ENCODE peak calls at places on chromosomes 1 and 21, in five cellular contexts. One of them, this sample, is unnamed.

GRCh38 chr1:47708658-47709301 is 270.9 kb downstream of the FOXD2 start:
- DNase-seq in fibroblast of lung: peak
- DNase-seq in brain microvascular endothelial cell: peak
- DNase-seq in OCI-LY7: no peak
- DNase-seq in GM12865: no peak
- DNase-seq in this sample: no peak

GRCh38 chr1:42456010-42456753 is at the start of the genes PPCS and ZMYND12:
- DNase-seq in fibroblast of lung: peak
- DNase-seq in brain microvascular endothelial cell: peak
- DNase-seq in OCI-LY7: peak
- DNase-seq in GM12865: peak
- DNase-seq in this sample: peak

GRCh38 chr1:24901791-24902470 is 28.1 kb downstream of the RUNX3 start:
- DNase-seq in fibroblast of lung: no peak
- DNase-seq in brain microvascular endothelial cell: no peak
- DNase-seq in OCI-LY7: no peak
- DNase-seq in GM12865: peak
- DNase-seq in this sample: peak

GRCh38 chr1:199861020-199861795 is 166.3 kb upstream of the NR5A2 start:
- DNase-seq in fibroblast of lung: no peak
- DNase-seq in brain microvascular endothelial cell: no peak
- DNase-seq in OCI-LY7: no peak
- DNase-seq in GM12865: no peak
- DNase-seq in this sample: no peak

GRCh38 chr1:110535985-110536384 is 17.0 kb upstream of the KCNA10 start:
- DNase-seq in fibroblast of lung: no peak
- DNase-seq in brain microvascular endothelial cell: no peak
- DNase-seq in OCI-LY7: no peak
- DNase-seq in GM12865: no peak
- DNase-seq in this sample: no peak

GRCh38 chr1:11383553-11384169 is 95.3 kb upstream of the DISP3 start:
- DNase-seq in fibroblast of lung: peak
- DNase-seq in brain microvascular endothelial cell: no peak
- DNase-seq in OCI-LY7: no peak
- DNase-seq in GM12865: peak
- DNase-seq in this sample: no peak

GRCh38 chr1:28553229-28553930 is 495 bp downstream of the TRNAU1AP start:
- DNase-seq in fibroblast of lung: peak
- DNase-seq in brain microvascular endothelial cell: peak
- DNase-seq in OCI-LY7: peak
- DNase-seq in GM12865: peak
- DNase-seq in this sample: peak

GRCh38 chr1:116680752-116681151 is 13.2 kb upstream of the IGSF3 start:
- DNase-seq in fibroblast of lung: no peak
- DNase-seq in brain microvascular endothelial cell: no peak
- DNase-seq in OCI-LY7: no peak
- DNase-seq in GM12865: no peak
- DNase-seq in this sample: peak

GRCh38 chr1:185016880-185017279 is 28.5 kb upstream of the RNF2 start:
- DNase-seq in fibroblast of lung: peak
- DNase-seq in brain microvascular endothelial cell: peak
- DNase-seq in OCI-LY7: no peak
- DNase-seq in GM12865: no peak
- DNase-seq in this sample: no peak

GRCh38 chr21:42112857-42113256 is 41.7 kb downstream of the UMODL1 start:
- DNase-seq in fibroblast of lung: peak
- DNase-seq in brain microvascular endothelial cell: peak
- DNase-seq in OCI-LY7: no peak
- DNase-seq in GM12865: no peak
- DNase-seq in this sample: no peak

GRCh38 chr1:164659621-164660414 is 100.8 kb downstream of the PBX1 start:
- DNase-seq in fibroblast of lung: no peak
- DNase-seq in brain microvascular endothelial cell: no peak
- DNase-seq in OCI-LY7: no peak
- DNase-seq in GM12865: no peak
- DNase-seq in this sample: peak

GRCh38 chr1:89454845-89455521 is 69.6 kb upstream of the LRRC8B start:
- DNase-seq in fibroblast of lung: peak
- DNase-seq in brain microvascular endothelial cell: peak
- DNase-seq in OCI-LY7: peak
- DNase-seq in GM12865: peak
- DNase-seq in this sample: no peak

GRCh38 chr1:19353596-19353995 is 41.5 kb downstream of the SLC66A1 start:
- DNase-seq in fibroblast of lung: no peak
- DNase-seq in brain microvascular endothelial cell: no peak
- DNase-seq in OCI-LY7: no peak
- DNase-seq in GM12865: no peak
- DNase-seq in this sample: no peak

GRCh38 chr1:107669996-107670395 is 295.0 kb downstream of the VAV3 start:
- DNase-seq in fibroblast of lung: peak
- DNase-seq in brain microvascular endothelial cell: no peak
- DNase-seq in OCI-LY7: no peak
- DNase-seq in GM12865: peak
- DNase-seq in this sample: peak

GRCh38 chr1:119531606-119532323 is 24.8 kb downstream of the HSD3B1 start:
- DNase-seq in fibroblast of lung: peak
- DNase-seq in brain microvascular endothelial cell: no peak
- DNase-seq in OCI-LY7: no peak
- DNase-seq in GM12865: no peak
- DNase-seq in this sample: no peak

GRCh38 chr21:34726627-34727337 is 58.0 kb downstream of the CLIC6 start:
- DNase-seq in fibroblast of lung: peak
- DNase-seq in brain microvascular endothelial cell: peak
- DNase-seq in OCI-LY7: no peak
- DNase-seq in GM12865: no peak
- DNase-seq in this sample: no peak

GRCh38 chr1:228349701-228350171 is 56.9 kb downstream of the TRIM11 start:
- DNase-seq in fibroblast of lung: no peak
- DNase-seq in brain microvascular endothelial cell: no peak
- DNase-seq in OCI-LY7: no peak
- DNase-seq in GM12865: no peak
- DNase-seq in this sample: peak

GRCh38 chr1:111956155-111956817 is 33.2 kb downstream of the KCND3 start:
- DNase-seq in fibroblast of lung: no peak
- DNase-seq in brain microvascular endothelial cell: no peak
- DNase-seq in OCI-LY7: no peak
- DNase-seq in GM12865: no peak
- DNase-seq in this sample: no peak

GRCh38 chr21:46388896-46389295 is 64.9 kb downstream of the PCNT start:
- DNase-seq in fibroblast of lung: no peak
- DNase-seq in brain microvascular endothelial cell: no peak
- DNase-seq in OCI-LY7: no peak
- DNase-seq in GM12865: no peak
- DNase-seq in this sample: no peak

GRCh38 chr1:201385299-201385891 is 7.9 kb upstream of the TNNT2 start:
- DNase-seq in fibroblast of lung: peak
- DNase-seq in brain microvascular endothelial cell: peak
- DNase-seq in OCI-LY7: peak
- DNase-seq in GM12865: peak
- DNase-seq in this sample: peak

GRCh38 chr21:45421071-45421845 is 16.3 kb downstream of the COL18A1 start:
- DNase-seq in fibroblast of lung: no peak
- DNase-seq in brain microvascular endothelial cell: no peak
- DNase-seq in OCI-LY7: no peak
- DNase-seq in GM12865: no peak
- DNase-seq in this sample: peak

GRCh38 chr1:235947989-235948388 is 81.3 kb upstream of the LYST start:
- DNase-seq in fibroblast of lung: no peak
- DNase-seq in brain microvascular endothelial cell: no peak
- DNase-seq in OCI-LY7: no peak
- DNase-seq in GM12865: no peak
- DNase-seq in this sample: no peak

GRCh38 chr1:28329395-28330153 is 734 bp downstream of the MED18 start:
- DNase-seq in fibroblast of lung: peak
- DNase-seq in brain microvascular endothelial cell: peak
- DNase-seq in OCI-LY7: peak
- DNase-seq in GM12865: peak
- DNase-seq in this sample: peak

GRCh38 chr1:13759072-13759471 is 59.1 kb downstream of the PRDM2 start:
- DNase-seq in fibroblast of lung: no peak
- DNase-seq in brain microvascular endothelial cell: no peak
- DNase-seq in OCI-LY7: no peak
- DNase-seq in GM12865: no peak
- DNase-seq in this sample: no peak

GRCh38 chr21:34204481-34205439 is 131.4 kb downstream of the MRPS6 start:
- DNase-seq in fibroblast of lung: no peak
- DNase-seq in brain microvascular endothelial cell: no peak
- DNase-seq in OCI-LY7: no peak
- DNase-seq in GM12865: no peak
- DNase-seq in this sample: no peak

GRCh38 chr1:161119379-161120061 is 1.6 kb downstream of the NIT1 start:
- DNase-seq in fibroblast of lung: peak
- DNase-seq in brain microvascular endothelial cell: peak
- DNase-seq in OCI-LY7: peak
- DNase-seq in GM12865: peak
- DNase-seq in this sample: no peak

GRCh38 chr1:30822966-30823581 is 65.5 kb upstream of the LAPTM5 start:
- DNase-seq in fibroblast of lung: peak
- DNase-seq in brain microvascular endothelial cell: no peak
- DNase-seq in OCI-LY7: no peak
- DNase-seq in GM12865: no peak
- DNase-seq in this sample: no peak

GRCh38 chr1:206814716-206815341 is 42.5 kb upstream of the IL10 start:
- DNase-seq in fibroblast of lung: peak
- DNase-seq in brain microvascular endothelial cell: peak
- DNase-seq in OCI-LY7: no peak
- DNase-seq in GM12865: peak
- DNase-seq in this sample: no peak

GRCh38 chr1:43505077-43505780 is 25.5 kb upstream of the PTPRF start:
- DNase-seq in fibroblast of lung: no peak
- DNase-seq in brain microvascular endothelial cell: no peak
- DNase-seq in OCI-LY7: no peak
- DNase-seq in GM12865: no peak
- DNase-seq in this sample: no peak

GRCh38 chr1:43503534-43503933 is 27.1 kb upstream of the PTPRF start:
- DNase-seq in fibroblast of lung: no peak
- DNase-seq in brain microvascular endothelial cell: no peak
- DNase-seq in OCI-LY7: no peak
- DNase-seq in GM12865: no peak
- DNase-seq in this sample: no peak

GRCh38 chr1:43495204-43495603 is 35.5 kb upstream of the PTPRF start:
- DNase-seq in fibroblast of lung: no peak
- DNase-seq in brain microvascular endothelial cell: no peak
- DNase-seq in OCI-LY7: no peak
- DNase-seq in GM12865: no peak
- DNase-seq in this sample: peak

GRCh38 chr1:43499882-43500281 is 30.8 kb upstream of the PTPRF start:
- DNase-seq in fibroblast of lung: no peak
- DNase-seq in brain microvascular endothelial cell: no peak
- DNase-seq in OCI-LY7: no peak
- DNase-seq in GM12865: no peak
- DNase-seq in this sample: no peak
- TF ChIP-seq CTCF in fibroblast of lung: no peak
- TF ChIP-seq CTCF in brain microvascular endothelial cell: peak
- TF ChIP-seq CTCF in OCI-LY7: no peak
- TF ChIP-seq CTCF in GM12865: no peak
- TF ChIP-seq CTCF in this sample: no peak

GRCh38 chr1:61950418-61950817 is 208.1 kb downstream of the PATJ start:
- DNase-seq in fibroblast of lung: peak
- DNase-seq in brain microvascular endothelial cell: no peak
- DNase-seq in OCI-LY7: no peak
- DNase-seq in GM12865: no peak
- DNase-seq in this sample: no peak
- TF ChIP-seq CTCF in fibroblast of lung: no peak
- TF ChIP-seq CTCF in brain microvascular endothelial cell: peak
- TF ChIP-seq CTCF in OCI-LY7: peak
- TF ChIP-seq CTCF in GM12865: peak
- TF ChIP-seq CTCF in this sample: no peak

GRCh38 chr1:43776043-43776761 is 68.9 kb downstream of the ST3GAL3 start:
- DNase-seq in fibroblast of lung: peak
- DNase-seq in brain microvascular endothelial cell: peak
- DNase-seq in OCI-LY7: no peak
- DNase-seq in GM12865: no peak
- DNase-seq in this sample: no peak
- TF ChIP-seq CTCF in fibroblast of lung: no peak
- TF ChIP-seq CTCF in brain microvascular endothelial cell: peak
- TF ChIP-seq CTCF in OCI-LY7: no peak
- TF ChIP-seq CTCF in GM12865: no peak
- TF ChIP-seq CTCF in this sample: no peak

GRCh38 chr1:240033406-240033805 is 58.3 kb upstream of the FMN2 start:
- DNase-seq in fibroblast of lung: no peak
- DNase-seq in brain microvascular endothelial cell: no peak
- DNase-seq in OCI-LY7: no peak
- DNase-seq in GM12865: no peak
- DNase-seq in this sample: no peak
- TF ChIP-seq CTCF in fibroblast of lung: no peak
- TF ChIP-seq CTCF in brain microvascular endothelial cell: no peak
- TF ChIP-seq CTCF in OCI-LY7: no peak
- TF ChIP-seq CTCF in GM12865: no peak
- TF ChIP-seq CTCF in this sample: no peak

GRCh38 chr1:68373173-68373572 is 76.6 kb downstream of the RPE65 start:
- DNase-seq in fibroblast of lung: no peak
- DNase-seq in brain microvascular endothelial cell: no peak
- DNase-seq in OCI-LY7: no peak
- DNase-seq in GM12865: no peak
- DNase-seq in this sample: no peak

GRCh38 chr1:68376441-68376840 is 73.3 kb downstream of the RPE65 start:
- DNase-seq in fibroblast of lung: no peak
- DNase-seq in brain microvascular endothelial cell: no peak
- DNase-seq in OCI-LY7: no peak
- DNase-seq in GM12865: no peak
- DNase-seq in this sample: no peak

GRCh38 chr1:68375919-68376318 is 73.8 kb downstream of the RPE65 start:
- DNase-seq in fibroblast of lung: peak
- DNase-seq in brain microvascular endothelial cell: peak
- DNase-seq in OCI-LY7: no peak
- DNase-seq in GM12865: no peak
- DNase-seq in this sample: no peak

GRCh38 chr1:68370101-68370915 is 79.4 kb downstream of the RPE65 start:
- DNase-seq in fibroblast of lung: no peak
- DNase-seq in brain microvascular endothelial cell: no peak
- DNase-seq in OCI-LY7: no peak
- DNase-seq in GM12865: no peak
- DNase-seq in this sample: no peak

DNA sequence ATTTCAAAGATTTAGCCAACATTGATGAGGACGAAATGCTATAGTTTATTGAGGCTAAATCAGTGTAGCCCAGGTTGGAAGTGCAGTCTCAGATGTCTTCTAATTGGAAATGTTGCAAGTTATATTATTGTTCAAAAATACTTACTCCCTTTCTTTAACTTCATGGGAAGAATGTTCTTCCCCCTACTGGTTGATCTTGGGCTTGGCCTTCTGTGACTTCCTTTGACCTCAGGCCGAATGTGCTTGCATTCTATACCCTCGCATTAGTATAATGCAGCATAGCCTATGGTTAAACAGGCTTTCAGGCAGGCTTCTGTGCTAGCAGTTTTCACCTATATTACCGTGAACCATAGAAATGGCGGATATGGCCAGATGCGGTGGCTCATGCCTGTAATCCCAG is 77.3 kb downstream of the RPE65 start:
- DNase-seq in fibroblast of lung: no peak
- DNase-seq in brain microvascular endothelial cell: no peak
- DNase-seq in OCI-LY7: no peak
- DNase-seq in GM12865: no peak
- DNase-seq in this sample: no peak
- TF ChIP-seq CTCF in fibroblast of lung: no peak
- TF ChIP-seq CTCF in brain microvascular endothelial cell: peak
- TF ChIP-seq CTCF in OCI-LY7: no peak
- TF ChIP-seq CTCF in GM12865: no peak
- TF ChIP-seq CTCF in this sample: no peak

This sample was measured in lower lobe of right lung.